ENCODE peak calls at places on chromosomes 11 and 22, in six cellular contexts. Q is CD8-positive, alpha-beta T cell; Z is heart left ventricle; J is lower leg skin; S is CD4-positive, alpha-beta memory T cell; D is GM23248. E is an unnamed sample.

GRCh38 chr11:75768909-75769771 is 562 bp downstream of the DGAT2 start:
- DNase-seq in J (no peak), Q (no peak), D (peak; percentile 16), S (no peak), Z (no peak), E (no peak)

GRCh38 chr11:9479899-9480298 is 19.1 kb downstream of the ZNF143 start:
- DNase-seq in J (no peak), S (no peak), Z (no peak), D (no peak), Q (no peak), E (no peak)

GRCh38 chr11:27806122-27806521 is 105.9 kb upstream of the BDNF start:
- DNase-seq in Q (no peak), S (no peak), D (no peak), J (no peak), Z (no peak), E (no peak)

GRCh38 chr11:45227836-45228235 is 58.3 kb downstream of the SYT13 start:
- DNase-seq in D (no peak), J (no peak), Q (no peak), Z (no peak), S (no peak), E (no peak)

GRCh38 chr22:24827305-24827704 is 21.3 kb downstream of the SGSM1 start:
- DNase-seq in J (no peak), D (no peak), Q (no peak), Z (no peak), S (no peak), E (no peak)

GRCh38 chr11:59859695-59860094 is 6.6 kb downstream of the TCN1 start:
- DNase-seq in Z (no peak), D (no peak), S (no peak), J (no peak), Q (no peak), E (no peak)

GRCh38 chr11:19216709-19217374 is 15.1 kb upstream of the CSRP3 start:
- DNase-seq in D (no peak), S (no peak), J (no peak), Q (no peak), Z (no peak), E (no peak)

GRCh38 chr11:74398244-74399159 is at the start of gene PGM2L1:
- DNase-seq in D (peak; percentile 97), S (peak; percentile 95), Z (peak; percentile 96), J (peak; percentile 97), Q (peak; percentile 96), E (peak; percentile 96)

GRCh38 chr11:77308838-77309237 is 7.4 kb upstream of the GDPD4 start:
- DNase-seq in Q (no peak), S (no peak), J (no peak), Z (no peak), D (no peak), E (no peak)

GRCh38 chr11:107017433-107018227 is 646 bp downstream of the GUCY1A2 start:
- DNase-seq in S (no peak), D (peak; percentile 66), J (peak; percentile 87), Q (no peak), Z (peak; percentile 47), E (peak; percentile 63)

GRCh38 chr11:16605440-16605970 is 132.9 kb upstream of the C11orf58 start:
- DNase-seq in J (peak; percentile 87), Q (no peak), D (peak; percentile 39), Z (peak; percentile 52), S (no peak), E (no peak)

GRCh38 chr11:312092-312816 is 1.6 kb upstream of the IFITM1 start:
- DNase-seq in S (no peak), D (no peak), Q (peak; percentile 57), J (no peak), Z (no peak), E (no peak)

GRCh38 chr11:35734669-35735068 is 72.1 kb downstream of the TRIM44 start:
- DNase-seq in J (no peak), D (no peak), S (no peak), Q (no peak), Z (no peak), E (no peak)

GRCh38 chr11:78564889-78565467 is 9.7 kb downstream of the NARS2 start:
- DNase-seq in Z (no peak), S (no peak), D (peak; percentile 10), J (no peak), Q (no peak), E (no peak)

GRCh38 chr22:28953976-28954880 is 70.9 kb downstream of the ZNRF3 start:
- DNase-seq in Z (no peak), S (no peak), Q (no peak), J (peak; percentile 8), D (no peak), E (no peak)

GRCh38 chr22:39365406-39365782 is 15.6 kb downstream of the SYNGR1 start:
- DNase-seq in D (no peak), J (no peak), Z (no peak), Q (no peak), S (no peak), E (no peak)

GRCh38 chr11:8081591-8082021 is 595 bp downstream of the TUB start:
- DNase-seq in D (peak; percentile 69), S (no peak), J (no peak), Q (no peak), Z (no peak), E (no peak)

DNA sequence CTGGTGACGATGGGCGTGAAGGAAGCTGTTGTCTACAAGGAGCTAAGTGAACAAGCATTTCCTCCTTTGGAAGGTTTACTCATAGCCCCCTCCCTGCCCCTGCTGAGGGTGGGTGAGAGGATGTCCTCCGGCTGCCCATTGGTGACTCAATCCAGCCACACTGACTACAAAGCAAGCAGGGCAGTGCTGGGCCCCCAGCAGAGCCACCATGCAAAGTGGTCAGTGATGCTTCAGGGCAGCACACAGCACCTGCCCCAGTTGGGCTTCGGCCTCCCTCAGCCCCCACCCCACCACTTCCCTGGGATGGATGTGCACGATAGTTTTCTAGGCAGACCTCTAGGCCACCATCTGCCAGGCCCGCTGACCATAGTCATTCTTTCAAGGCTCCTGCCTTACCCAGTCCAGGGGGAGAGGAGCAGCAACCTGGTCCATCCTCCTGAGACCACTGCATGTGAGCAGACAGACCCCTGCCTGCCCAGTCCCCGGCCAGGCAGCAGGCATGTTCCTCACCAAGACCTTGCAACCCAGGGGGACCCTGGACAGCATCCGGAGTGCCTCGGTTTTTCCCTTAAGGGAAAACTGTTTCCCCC is 125.1 kb downstream of the BCR start:
- DNase-seq in S (no peak), J (peak; percentile 88), D (peak; percentile 91), Z (no peak), Q (no peak), E (no peak)
- H3K4me3 ChIP-seq in S (no peak overlapping the region), J (no peak overlapping the region), D (no peak overlapping the region), Z (no peak overlapping the region), Q (no peak overlapping the region), E (no peak overlapping the region)

GRCh38 chr11:128581908-128582307 is 5.5 kb downstream of the ETS1 start:
- DNase-seq in J (no peak), Q (no peak), D (no peak), S (no peak), Z (no peak), E (no peak)

GRCh38 chr11:128584253-128584652 is 3.1 kb downstream of the ETS1 start:
- DNase-seq in D (no peak), S (no peak), Z (no peak), J (no peak), Q (no peak), E (no peak)

GRCh38 chr11:128580612-128581011 is 6.7 kb downstream of the ETS1 start:
- DNase-seq in J (no peak), S (no peak), Z (no peak), Q (no peak), D (no peak), E (no peak)

GRCh38 chr11:128579790-128580504 is 7.4 kb downstream of the ETS1 start:
- DNase-seq in Z (no peak), J (no peak), S (no peak), Q (no peak), D (peak; percentile 72), E (peak; percentile 37)

DNA sequence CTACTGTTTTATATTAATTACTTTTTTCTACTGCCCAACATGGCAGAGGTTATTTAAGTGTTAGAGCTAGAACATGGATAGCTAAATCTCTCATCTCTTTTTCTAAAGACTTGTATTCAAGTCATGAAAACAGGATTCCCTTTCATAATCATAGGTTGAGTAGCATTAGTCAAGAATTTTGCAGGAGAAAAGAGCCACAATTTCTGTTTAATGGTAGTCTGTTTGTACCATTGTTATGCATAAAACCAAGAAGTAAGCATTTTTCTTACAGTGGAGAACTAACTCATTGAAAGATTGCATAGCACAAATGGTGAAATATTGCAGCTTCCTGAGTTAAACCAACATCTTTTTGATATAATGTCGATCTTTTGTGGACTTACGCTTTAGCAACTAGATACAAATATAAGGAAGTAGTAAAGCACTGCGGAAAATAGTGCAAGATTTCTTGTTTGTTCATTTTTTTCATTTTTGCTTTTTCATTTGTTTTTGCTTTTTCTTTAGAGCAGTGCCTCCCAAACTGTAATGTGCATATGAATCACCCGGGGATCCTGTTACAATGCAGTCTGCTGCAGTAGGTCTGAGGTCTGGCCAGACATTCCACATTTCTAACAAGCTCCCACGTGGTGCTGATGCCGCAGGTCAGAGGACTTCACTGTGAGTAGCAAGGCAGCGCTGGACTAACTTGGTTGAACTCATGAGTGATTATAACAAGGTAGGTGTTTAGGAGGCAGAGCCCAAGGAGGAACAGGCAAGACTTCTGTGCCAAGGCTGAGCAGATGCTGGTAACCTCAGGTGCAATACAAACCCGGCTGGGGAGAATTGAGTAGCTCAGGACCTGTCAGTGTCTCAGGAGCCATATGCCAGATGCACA is 4.6 kb downstream of the ETS1 start:
- DNase-seq in S (no peak), J (no peak), Z (no peak), D (peak; percentile 97), Q (no peak), E (no peak)
- H3K4me3 ChIP-seq in S (no peak overlapping the region), J (no peak overlapping the region), Z (no peak overlapping the region), D (peak overlapping the region; percentile 45), Q (no peak overlapping the region), E (no peak overlapping the region)

GRCh38 chr22:20610243-20610686 is 102.9 kb downstream of the MED15 start:
- DNase-seq in D (peak; percentile 62), J (no peak), S (no peak), Q (no peak), Z (no peak), E (no peak)
- H3K4me3 ChIP-seq in D (no peak overlapping the region), J (no peak overlapping the region), S (no peak overlapping the region), Q (no peak overlapping the region), Z (no peak overlapping the region), E (no peak overlapping the region)

GRCh38 chr11:6270584-6271246 is 11.1 kb downstream of the CCKBR start:
- DNase-seq in D (peak; percentile 17), J (no peak), Z (no peak), S (no peak), Q (no peak), E (no peak)
- H3K4me3 ChIP-seq in D (no peak overlapping the region), J (no peak overlapping the region), Z (no peak overlapping the region), S (no peak overlapping the region), Q (no peak overlapping the region), E (no peak overlapping the region)

E was measured in GM12865.